ENCODE peak calls at places on chromosomes 7 and 10, in four cellular contexts. N, G, Y and A are unnamed samples.

GRCh38 chr7:12315049-12315448 is 88.6 kb downstream of the VWDE start:
- DNase-seq in N (no peak), G (no peak), Y (no peak), A (no peak)

GRCh38 chr7:47336178-47337020 is 245.5 kb downstream of the TNS3 start:
- DNase-seq in N (peak), G (no peak), Y (no peak), A (no peak)

GRCh38 chr7:106356-106755 is 86.0 kb upstream of the FAM20C start:
- DNase-seq in N (no peak), G (no peak), Y (no peak), A (no peak)

GRCh38 chr10:133440633-133441285 is 13.0 kb upstream of the SCART1 start:
- DNase-seq in N (no peak), G (no peak), Y (peak), A (no peak)

GRCh38 chr7:156988605-156989185 is 21.8 kb downstream of the MNX1 start:
- DNase-seq in N (no peak), G (no peak), Y (no peak), A (no peak)

GRCh38 chr10:104642311-104643022 is 1.4 kb downstream of the SORCS3 start:
- DNase-seq in N (no peak), G (no peak), Y (peak), A (peak)

GRCh38 chr7:27693794-27694193 is 31.1 kb upstream of the HIBADH start:
- DNase-seq in N (peak), G (no peak), Y (no peak), A (peak)

GRCh38 chr7:84393776-84394175 is 199.2 kb upstream of the SEMA3A start:
- DNase-seq in N (no peak), G (no peak), Y (no peak), A (no peak)

GRCh38 chr10:11823122-11823988 is at the start of gene PROSER2:
- DNase-seq in N (peak), G (peak), Y (peak), A (peak)

GRCh38 chr10:373516-374309 is 238.5 kb downstream of the ZMYND11 start:
- DNase-seq in N (peak), G (no peak), Y (peak), A (peak)

GRCh38 chr10:9635691-9636090 is 1382.0 kb upstream of the CELF2 start:
- DNase-seq in N (no peak), G (no peak), Y (no peak), A (no peak)

GRCh38 chr10:125033146-125033924 is 91.4 kb downstream of the ZRANB1 start:
- DNase-seq in N (no peak), G (no peak), Y (no peak), A (no peak)

GRCh38 chr7:107234436-107234835 is 65.6 kb downstream of the HBP1 start:
- DNase-seq in N (no peak), G (no peak), Y (no peak), A (no peak)

GRCh38 chr7:159049266-159050025 is 95.2 kb downstream of the VIPR2 start:
- DNase-seq in N (no peak), G (no peak), Y (no peak), A (no peak)

GRCh38 chr10:5310914-5311313 is 53.9 kb upstream of the UCN3 start:
- DNase-seq in N (no peak), G (no peak), Y (no peak), A (no peak)

GRCh38 chr7:9983048-9983447 is 990.6 kb upstream of the PHF14 start:
- DNase-seq in N (no peak), G (no peak), Y (no peak), A (peak)

GRCh38 chr10:35881320-35881719 is 239.2 kb upstream of the FZD8 start:
- DNase-seq in N (no peak), G (no peak), Y (no peak), A (no peak)

GRCh38 chr10:62738916-62739315 is 65.6 kb upstream of the ADO start:
- DNase-seq in N (peak), G (no peak), Y (no peak), A (no peak)

GRCh38 chr10:47458466-47459154 is 25.3 kb downstream of the ANXA8 start:
- DNase-seq in N (no peak), G (no peak), Y (no peak), A (no peak)

GRCh38 chr10:43863270-43863669 is 214.6 kb upstream of the ZNF32 start:
- DNase-seq in N (no peak), G (no peak), Y (no peak), A (no peak)

GRCh38 chr10:118108194-118109026 is 61.7 kb upstream of the RAB11FIP2 start:
- DNase-seq in N (no peak), G (no peak), Y (no peak), A (no peak)

GRCh38 chr7:133009853-133010252 is 72.0 kb downstream of the CHCHD3 start:
- DNase-seq in N (no peak), G (no peak), Y (no peak), A (no peak)

GRCh38 chr10:64648915-64649314 is 1127.7 kb downstream of the REEP3 start:
- DNase-seq in N (no peak), G (no peak), Y (peak), A (peak)

GRCh38 chr10:120517881-120518484 is 61.0 kb downstream of the PLPP4 start:
- DNase-seq in N (no peak), G (no peak), Y (no peak), A (no peak)

GRCh38 chr10:127228195-127228785 is 31.9 kb upstream of the INSYN2A start:
- DNase-seq in N (no peak), G (no peak), Y (no peak), A (no peak)

GRCh38 chr10:96740141-96740540 is 19.8 kb upstream of the PIK3AP1 start:
- DNase-seq in N (no peak), G (no peak), Y (no peak), A (no peak)

GRCh38 chr7:134513169-134513752 is 14.1 kb upstream of the AKR1B10 start:
- DNase-seq in N (peak), G (no peak), Y (peak), A (peak)

GRCh38 chr10:122350893-122351292 is 23.6 kb upstream of the PLEKHA1 start:
- DNase-seq in N (no peak), G (no peak), Y (no peak), A (no peak)

GRCh38 chr10:72490951-72491350 is 134.9 kb downstream of the MICU1 start:
- DNase-seq in N (no peak), G (no peak), Y (no peak), A (no peak)

GRCh38 chr10:99374526-99374925 is 45.4 kb downstream of the CNNM1 start:
- DNase-seq in N (no peak), G (no peak), Y (no peak), A (no peak)

GRCh38 chr7:97439637-97440214 is 292.2 kb upstream of the TAC1 start:
- DNase-seq in N (no peak), G (no peak), Y (no peak), A (no peak)

GRCh38 chr10:73850863-73851461 is 23.4 kb downstream of the CAMK2G start:
- DNase-seq in N (no peak), G (no peak), Y (peak), A (no peak)

GRCh38 chr7:142611566-142612250 is 137.6 kb upstream of the PRSS1 start:
- DNase-seq in N (no peak), G (no peak), Y (no peak), A (no peak)

GRCh38 chr10:52870562-52870961 is 98.0 kb upstream of the MBL2 start:
- DNase-seq in N (no peak), G (no peak), Y (no peak), A (no peak)